ENCODE peak calls at places on chromosomes 16 and 17, in seven cellular contexts. K, O, Z, T, C, Y and F are unnamed samples.

GRCh38 chr16:82510041-82510440 is 116.7 kb upstream of the CDH13 start:
- DNase-seq in K (no peak), O (no peak), Z (no peak), T (no peak), C (no peak), Y (no peak), F (no peak)

GRCh38 chr17:2563061-2563460 is 30.4 kb upstream of the PAFAH1B1 start:
- DNase-seq in K (no peak), O (no peak), Z (no peak), T (no peak), C (no peak), Y (no peak), F (no peak)

GRCh38 chr16:12588510-12588909 is 215.2 kb downstream of the CPPED1 start:
- DNase-seq in K (no peak), O (no peak), Z (no peak), T (peak; percentile 43), C (no peak), Y (no peak), F (no peak)

GRCh38 chr17:16052486-16052885 is 52.9 kb downstream of the TTC19 start:
- DNase-seq in K (no peak), O (no peak), Z (no peak), T (no peak), C (no peak), Y (no peak), F (no peak)

GRCh38 chr17:53722407-53722806 is 100.3 kb upstream of the KIF2B start:
- DNase-seq in K (no peak), O (no peak), Z (no peak), T (no peak), C (no peak), Y (no peak), F (no peak)

GRCh38 chr17:53101706-53102105 is 721.0 kb upstream of the KIF2B start:
- DNase-seq in K (no peak), O (no peak), Z (no peak), T (no peak), C (no peak), Y (no peak), F (no peak)

GRCh38 chr17:14057591-14057990 is 11.7 kb upstream of the COX10 start:
- DNase-seq in K (no peak), O (no peak), Z (no peak), T (no peak), C (no peak), Y (no peak), F (no peak)

GRCh38 chr17:61394630-61395408 is 4.8 kb upstream of the TBX2 start:
- DNase-seq in K (no peak), O (no peak), Z (no peak), T (no peak), C (no peak), Y (peak; percentile 47), F (no peak)

GRCh38 chr16:72937360-72937759 is 110.6 kb downstream of the ZFHX3 start:
- DNase-seq in K (no peak), O (no peak), Z (no peak), T (peak; percentile 49), C (no peak), Y (no peak), F (no peak)

GRCh38 chr17:76567634-76568432 is 17.8 kb downstream of the ST6GALNAC2 start:
- DNase-seq in K (no peak), O (no peak), Z (peak; percentile 30), T (peak; percentile 60), C (no peak), Y (peak; percentile 45), F (peak; percentile 63)

GRCh38 chr17:76570877-76571471 is 14.7 kb downstream of the ST6GALNAC2 start:
- DNase-seq in K (no peak), O (no peak), Z (no peak), T (peak; percentile 50), C (no peak), Y (no peak), F (no peak)

GRCh38 chr17:76568771-76569170 is 16.9 kb downstream of the ST6GALNAC2 start:
- DNase-seq in K (no peak), O (peak; percentile 66), Z (peak; percentile 34), T (no peak), C (no peak), Y (peak; percentile 58), F (no peak)

GRCh38 chr17:76570457-76570856 is 15.2 kb downstream of the ST6GALNAC2 start:
- DNase-seq in K (no peak), O (no peak), Z (no peak), T (no peak), C (no peak), Y (peak; percentile 28), F (no peak)

DNA sequence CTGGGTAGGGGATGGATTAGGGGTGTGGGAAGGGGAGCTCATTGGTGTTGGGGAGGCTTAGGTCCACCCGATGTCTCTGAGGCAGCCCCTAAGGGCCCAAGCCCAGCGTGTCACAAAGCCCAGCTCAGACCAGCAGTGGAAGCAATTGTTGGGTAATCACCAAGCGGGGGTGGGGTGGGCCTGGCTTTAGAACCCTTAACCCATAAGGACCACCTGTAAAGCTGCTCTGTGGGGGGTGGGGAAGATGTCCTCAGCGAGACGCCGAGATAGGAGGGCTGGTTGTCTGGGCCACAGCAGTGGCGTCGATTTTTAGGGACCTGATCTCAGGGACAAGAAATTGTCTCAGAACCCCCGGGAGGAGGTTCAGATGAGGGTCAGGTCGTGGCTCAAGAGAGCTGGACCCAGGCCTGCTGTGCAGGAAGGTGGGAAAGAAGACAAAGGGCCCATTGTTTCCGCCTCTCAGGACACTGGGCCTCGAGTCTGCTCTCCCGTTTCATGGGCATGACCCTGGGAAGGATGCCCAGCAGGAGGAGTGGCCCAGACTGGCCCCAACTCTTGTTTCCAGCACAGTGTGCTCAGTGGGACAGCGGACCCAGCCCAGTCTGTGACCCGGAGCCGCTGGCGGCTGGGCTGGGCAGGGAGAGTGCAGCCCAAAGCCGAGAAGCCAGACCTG is 15.9 kb downstream of the ST6GALNAC2 start:
- DNase-seq in K (no peak), O (no peak), Z (no peak), T (peak; percentile 92), C (no peak), Y (peak; percentile 41), F (no peak)
- TF ChIP-seq JUND in K (no peak), O (no peak), Z (no peak), T (no peak), C (no peak), Y (no peak), F (no peak)

GRCh38 chr17:77281904-77282367 is 141.2 kb downstream of the SEC14L1 start:
- DNase-seq in K (no peak), O (peak; percentile 64), Z (no peak), T (no peak), C (no peak), Y (no peak), F (peak; percentile 73)

GRCh38 chr17:77284023-77284617 is 143.4 kb downstream of the SEC14L1 start:
- DNase-seq in K (no peak), O (no peak), Z (no peak), T (no peak), C (no peak), Y (no peak), F (no peak)

GRCh38 chr17:77280304-77280910 is 139.6 kb downstream of the SEC14L1 start:
- DNase-seq in K (peak; percentile 68), O (peak; percentile 66), Z (no peak), T (no peak), C (no peak), Y (peak; percentile 33), F (peak; percentile 45)

GRCh38 chr17:77281024-77281903 is 140.5 kb downstream of the SEC14L1 start:
- DNase-seq in K (no peak), O (peak; percentile 87), Z (peak; percentile 93), T (peak; percentile 65), C (no peak), Y (peak; percentile 98), F (peak; percentile 97)

GRCh38 chr17:77282524-77283515 is 142.1 kb downstream of the SEC14L1 start:
- DNase-seq in K (no peak), O (no peak), Z (no peak), T (peak; percentile 65), C (peak; percentile 31), Y (peak; percentile 71), F (no peak)
- TF ChIP-seq JUND in K (no peak), O (no peak), Z (no peak), T (no peak), C (no peak), Y (no peak), F (no peak)

GRCh38 chr17:68460715-68461114 is 3.4 kb upstream of the WIPI1 start:
- DNase-seq in K (no peak), O (no peak), Z (no peak), T (no peak), C (no peak), Y (no peak), F (no peak)

GRCh38 chr17:68460096-68460495 is 2.8 kb upstream of the WIPI1 start:
- DNase-seq in K (no peak), O (no peak), Z (no peak), T (no peak), C (no peak), Y (no peak), F (no peak)

GRCh38 chr17:68461122-68461539 is 3.8 kb upstream of the WIPI1 start:
- DNase-seq in K (no peak), O (no peak), Z (no peak), T (no peak), C (no peak), Y (no peak), F (no peak)

GRCh38 chr17:68462381-68463210 is 5.3 kb upstream of the WIPI1 start:
- DNase-seq in K (peak; percentile 92), O (peak; percentile 76), Z (peak; percentile 80), T (peak; percentile 88), C (peak; percentile 82), Y (peak; percentile 83), F (peak; percentile 95)

DNA sequence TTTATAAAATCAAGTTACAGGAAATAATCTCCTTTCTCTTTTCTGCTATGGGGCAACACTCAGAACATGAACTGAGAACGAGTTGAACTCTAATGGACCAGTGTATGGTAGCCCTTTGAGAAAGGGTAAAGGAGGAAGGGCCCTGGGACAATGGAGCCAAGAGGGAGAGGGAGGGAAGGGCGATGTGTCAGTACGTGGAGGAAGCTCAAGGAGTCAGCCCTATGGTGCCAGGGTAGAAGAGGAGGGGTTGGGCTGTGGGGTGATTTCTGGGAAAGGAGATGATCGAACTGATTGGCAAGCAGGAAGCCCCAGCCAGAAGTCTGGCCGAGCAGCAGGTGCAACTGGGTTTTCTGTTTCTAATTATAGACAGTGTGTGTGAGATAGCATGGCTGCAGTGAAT is 4.3 kb upstream of the WIPI1 start:
- DNase-seq in K (no peak), O (no peak), Z (no peak), T (no peak), C (no peak), Y (no peak), F (no peak)
- TF ChIP-seq JUND in K (no peak), O (no peak), Z (no peak), T (no peak), C (no peak), Y (no peak), F (no peak)

GRCh38 chr16:4832698-4833343 is 14.3 kb downstream of the GLYR1 start:
- DNase-seq in K (no peak), O (no peak), Z (no peak), T (no peak), C (no peak), Y (no peak), F (no peak)

GRCh38 chr16:4837733-4838501 is 9.2 kb downstream of the GLYR1 start:
- DNase-seq in K (no peak), O (no peak), Z (no peak), T (no peak), C (no peak), Y (no peak), F (no peak)

GRCh38 chr16:4833584-4833983 is 13.5 kb downstream of the GLYR1 start:
- DNase-seq in K (no peak), O (no peak), Z (no peak), T (no peak), C (no peak), Y (no peak), F (no peak)

GRCh38 chr16:4839942-4840341 is 7.1 kb downstream of the GLYR1 start:
- DNase-seq in K (no peak), O (no peak), Z (no peak), T (no peak), C (no peak), Y (no peak), F (no peak)

GRCh38 chr16:4836727-4837126 is 10.4 kb downstream of the GLYR1 start:
- DNase-seq in K (no peak), O (no peak), Z (no peak), T (no peak), C (no peak), Y (no peak), F (no peak)
- TF ChIP-seq JUND in K (no peak), O (no peak), Z (no peak), T (no peak), C (no peak), Y (no peak), F (no peak)